ENCODE peak calls at places on chromosomes 6 and 20, in ten cellular contexts. D, G, Q, S, A, X, N, K, Z and J are unnamed samples.

GRCh38 chr6:20213271-20213798 is 1.1 kb upstream of the MBOAT1 start:
- DNase-seq in Q (no peak), D (no peak), X (no peak), N (no peak), S (no peak), Z (no peak), A (no peak), K (no peak), G (no peak), J (no peak)

GRCh38 chr20:37378785-37379598 is 33.1 kb downstream of the SRC start:
- DNase-seq in X (no peak), D (no peak), S (peak), G (no peak), Q (peak), A (no peak), N (no peak), Z (no peak), K (peak), J (no peak)

GRCh38 chr6:85945454-85946185 is 302.9 kb upstream of the SYNCRIP start:
- DNase-seq in D (no peak), G (no peak), Z (no peak), X (no peak), Q (no peak), N (no peak), A (no peak), K (no peak), S (no peak), J (no peak)

GRCh38 chr6:18595774-18596528 is 208.8 kb downstream of the RNF144B start:
- DNase-seq in S (peak), K (peak), Q (peak), D (peak), A (peak), G (peak), X (peak), Z (peak), N (peak), J (peak)

GRCh38 chr6:3607171-3607570 is 144.3 kb downstream of the PXDC1 start:
- DNase-seq in A (no peak), X (no peak), G (no peak), Z (no peak), N (no peak), K (no peak), D (no peak), Q (no peak), S (no peak), J (no peak)

GRCh38 chr6:88662653-88663174 is 300.7 kb downstream of the RNGTT start:
- DNase-seq in K (no peak), X (no peak), Q (no peak), G (no peak), N (no peak), Z (no peak), S (no peak), A (no peak), D (no peak), J (no peak)

GRCh38 chr6:156599977-156600647 is 177.1 kb upstream of the ARID1B start:
- DNase-seq in A (no peak), K (no peak), S (no peak), Z (no peak), D (no peak), Q (no peak), G (no peak), N (peak), X (no peak), J (no peak)

GRCh38 chr6:144781836-144782235 is 496.7 kb downstream of the UTRN start:
- DNase-seq in X (no peak), Z (no peak), Q (no peak), K (no peak), D (no peak), G (no peak), N (no peak), A (no peak), S (no peak), J (no peak)

GRCh38 chr6:1255646-1256365 is 56.1 kb upstream of the FOXQ1 start:
- DNase-seq in D (no peak), G (no peak), Z (no peak), N (no peak), K (peak), X (no peak), Q (no peak), S (no peak), A (no peak), J (no peak)

GRCh38 chr6:144675231-144675861 is 390.2 kb downstream of the UTRN start:
- DNase-seq in S (peak), D (no peak), Z (peak), N (no peak), K (peak), Q (no peak), X (peak), A (no peak), G (peak), J (no peak)

GRCh38 chr20:47222728-47223127 is 133.8 kb downstream of the ZMYND8 start:
- DNase-seq in S (no peak), N (no peak), Q (no peak), G (no peak), A (no peak), K (no peak), D (no peak), Z (no peak), X (no peak), J (no peak)

GRCh38 chr6:41071501-41071922 is 644 bp downstream of the OARD1 start:
- DNase-seq in K (peak), G (no peak), X (no peak), Q (no peak), A (peak), S (peak), N (no peak), D (no peak), Z (peak), J (no peak)

GRCh38 chr6:23841116-23841515 is 284.9 kb upstream of the NRSN1 start:
- DNase-seq in G (no peak), N (no peak), A (no peak), Z (no peak), Q (no peak), S (no peak), D (no peak), K (no peak), X (no peak), J (no peak)

GRCh38 chr6:89562114-89562815 is 76.3 kb downstream of the LYRM2 start:
- DNase-seq in S (no peak), K (no peak), N (peak), D (no peak), X (no peak), Q (no peak), A (no peak), G (no peak), Z (peak), J (peak)

GRCh38 chr6:6951355-6951754 is 156.4 kb upstream of the RREB1 start:
- DNase-seq in Q (no peak), S (no peak), X (no peak), K (no peak), N (no peak), A (no peak), D (no peak), G (no peak), Z (no peak), J (no peak)

GRCh38 chr6:157063176-157063934 is 260.0 kb downstream of the TMEM242 start:
- DNase-seq in Z (no peak), G (no peak), S (peak), X (no peak), N (no peak), Q (no peak), K (no peak), D (no peak), A (no peak), J (no peak)

GRCh38 chr6:139713416-139713815 is 339.0 kb upstream of the CITED2 start:
- DNase-seq in K (no peak), Q (no peak), D (no peak), X (no peak), G (no peak), A (no peak), N (no peak), Z (no peak), S (no peak), J (no peak)

GRCh38 chr6:123925360-123925759 is 121.7 kb downstream of the NKAIN2 start:
- DNase-seq in K (peak), Q (no peak), A (no peak), Z (no peak), S (peak), X (no peak), N (no peak), D (no peak), G (no peak), J (no peak)

GRCh38 chr6:160679402-160679769 is 15.3 kb upstream of the LPA start:
- DNase-seq in S (no peak), G (no peak), A (no peak), Z (no peak), Q (peak), X (no peak), K (no peak), D (no peak), N (no peak), J (no peak)

GRCh38 chr20:62969179-62969760 is 16.8 kb downstream of the SLC17A9 start:
- DNase-seq in A (no peak), X (no peak), Q (no peak), S (no peak), G (no peak), Z (no peak), K (no peak), N (no peak), D (no peak), J (no peak)

GRCh38 chr6:170421921-170422320 is 115.4 kb downstream of the FAM120B start:
- DNase-seq in D (no peak), Q (peak), Z (no peak), N (no peak), S (no peak), K (no peak), X (no peak), A (no peak), G (no peak), J (no peak)

GRCh38 chr6:158640519-158640918 is 4.0 kb downstream of the DYNLT1 start:
- DNase-seq in X (no peak), Q (peak), D (no peak), K (no peak), G (peak), N (no peak), Z (no peak), A (no peak), S (no peak), J (no peak)